ENCODE peak calls at places on chromosome 17, in eight cellular contexts. R is psoas muscle, T is fibroblast of lung, P is colonic mucosa, H is PC-3, G is left ventricle myocardium inferior, M is ovary, O is kidney. E is an unnamed sample.

GRCh38 chr17:17303010-17303846 is at the start of gene NT5M:
- DNase-seq in O (peak; percentile 92), R (peak; percentile 78), H (peak; percentile 93), P (peak; percentile 81), M (peak; percentile 70), G (peak; percentile 83), T (peak; percentile 66), E (peak; percentile 53)

GRCh38 chr17:16361874-16362273 is 8.6 kb upstream of the CENPV start:
- DNase-seq in H (no peak), R (no peak), G (no peak), T (no peak), M (no peak), O (no peak), P (no peak), E (no peak)

GRCh38 chr17:46191332-46192210 is 1.7 kb downstream of the KANSL1 start:
- DNase-seq in H (peak; percentile 32), G (no peak), O (peak; percentile 70), R (no peak), M (peak; percentile 33), T (peak; percentile 42), P (peak; percentile 75), E (peak; percentile 29)

GRCh38 chr17:64628641-64629040 is 33.5 kb downstream of the SMURF2 start:
- DNase-seq in R (no peak), P (no peak), H (no peak), G (no peak), T (no peak), O (no peak), M (no peak), E (no peak)

GRCh38 chr17:10117581-10118001 is 80.8 kb downstream of the GAS7 start:
- DNase-seq in O (no peak), H (no peak), R (no peak), P (no peak), T (peak; percentile 42), G (peak; percentile 43), M (no peak), E (no peak)

GRCh38 chr17:19979917-19980770 is 2.5 kb upstream of the AKAP10 start:
- DNase-seq in H (no peak), P (peak; percentile 19), T (no peak), O (peak; percentile 74), M (peak; percentile 44), R (peak; percentile 55), G (peak; percentile 52), E (no peak)

GRCh38 chr17:82021728-82022309 is 859 bp downstream of the CENPX start:
- DNase-seq in M (no peak), H (no peak), T (no peak), O (no peak), R (no peak), P (peak; percentile 66), G (no peak), E (no peak)

GRCh38 chr17:81635973-81636504 is 873 bp downstream of the NPLOC4 start:
- DNase-seq in T (no peak), H (peak; percentile 48), G (no peak), O (peak; percentile 17), R (no peak), M (no peak), P (no peak), E (peak; percentile 49)

GRCh38 chr17:13128676-13129075 is 110.8 kb upstream of the ELAC2 start:
- DNase-seq in M (no peak), R (no peak), H (no peak), O (no peak), G (no peak), P (no peak), T (no peak), E (no peak)

GRCh38 chr17:14464741-14465140 is 163.9 kb downstream of the HS3ST3B1 start:
- DNase-seq in H (peak; percentile 14), P (no peak), T (peak; percentile 77), G (no peak), O (no peak), M (no peak), R (no peak), E (peak; percentile 85)

DNA sequence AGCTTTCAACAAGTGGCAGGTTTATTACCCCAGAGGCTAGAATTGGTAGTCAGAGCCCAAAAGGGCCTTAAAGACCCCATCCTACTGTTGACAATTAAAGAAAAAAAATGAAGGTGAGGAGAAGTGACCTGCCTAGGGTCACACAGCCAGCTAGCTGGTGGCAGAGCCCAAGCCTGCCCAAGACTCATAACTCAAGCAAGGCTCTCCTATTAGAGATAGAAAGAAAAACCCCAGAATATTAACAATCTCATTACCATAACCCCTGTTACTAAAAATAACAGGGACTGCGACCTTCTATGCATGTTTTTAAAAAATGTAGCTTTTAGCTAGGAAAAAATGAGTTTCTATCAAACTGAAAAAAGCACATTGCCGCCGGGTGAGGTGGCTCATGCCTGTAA is 14.0 kb downstream of the HSPB9 start:
- DNase-seq in O (no peak), H (no peak), T (no peak), M (no peak), R (no peak), G (no peak), P (no peak), E (no peak)
- H3K4me3 ChIP-seq in O (peak overlapping the region; percentile 57), H (no peak overlapping the region), T (no peak overlapping the region), M (no peak overlapping the region), R (no peak overlapping the region), G (peak overlapping the region; percentile 52), P (no peak overlapping the region), E (no peak overlapping the region)

GRCh38 chr17:58117382-58117781 is 30.8 kb upstream of the OR4D1 start:
- DNase-seq in T (no peak), R (no peak), H (no peak), G (no peak), M (no peak), P (no peak), O (no peak), E (no peak)

GRCh38 chr17:58119491-58119890 is 28.7 kb upstream of the OR4D1 start:
- DNase-seq in G (no peak), H (no peak), P (no peak), R (no peak), M (no peak), T (no peak), O (no peak), E (no peak)

GRCh38 chr17:58127846-58128245 is 20.3 kb upstream of the OR4D1 start:
- DNase-seq in H (no peak), O (no peak), P (no peak), G (no peak), M (no peak), T (no peak), R (no peak), E (no peak)

GRCh38 chr17:58120195-58120822 is 27.9 kb upstream of the OR4D1 start:
- DNase-seq in M (peak; percentile 22), O (no peak), T (peak; percentile 70), G (no peak), P (peak; percentile 44), R (no peak), H (peak; percentile 79), E (peak; percentile 55)

GRCh38 chr17:58121925-58122324 is 26.3 kb upstream of the OR4D1 start:
- DNase-seq in T (peak; percentile 46), H (peak; percentile 77), O (no peak), P (no peak), R (no peak), M (no peak), G (no peak), E (peak; percentile 29)
- TF ChIP-seq CTCF in T (peak; percentile 26), H (peak; percentile 72), O (peak; percentile 13), P (no peak), R (no peak), M (no peak), G (peak; percentile 39), E (peak; percentile 27)

GRCh38 chr17:38559880-38560230 is 45.9 kb downstream of the SRCIN1 start:
- DNase-seq in T (no peak), H (no peak), O (no peak), M (peak; percentile 51), P (no peak), G (no peak), R (no peak), E (no peak)
- H3K4me3 ChIP-seq in T (no peak overlapping the region), H (no peak overlapping the region), O (no peak overlapping the region), M (no peak overlapping the region), P (no peak overlapping the region), G (peak overlapping the region; percentile 65), R (no peak overlapping the region), E (no peak overlapping the region)

GRCh38 chr17:33686171-33686570 is 393.1 kb upstream of the ASIC2 start:
- DNase-seq in M (no peak), R (no peak), G (no peak), P (peak; percentile 21), T (no peak), H (no peak), O (no peak), E (no peak)
- TF ChIP-seq CTCF in M (no peak), R (no peak), G (peak; percentile 42), P (no peak), T (peak; percentile 6), H (peak; percentile 46), O (no peak), E (peak; percentile 39)